ENCODE peak calls at places on chromosomes 13 and 19, in seven cellular contexts. One of them, this sample, is unnamed.

GRCh38 chr13:42612021-42612765 is 38.2 kb downstream of the TNFSF11 start:
- DNase-seq in EH: no peak
- DNase-seq in cardiac muscle cell: no peak
- DNase-seq in kidney glomerular epithelial cell: no peak
- DNase-seq in MCF 10A: peak
- DNase-seq in SHP77: no peak
- DNase-seq in amniotic stem cell: no peak
- DNase-seq in this sample: no peak

GRCh38 chr13:95237310-95237870 is 63.9 kb downstream of the ABCC4 start:
- DNase-seq in kidney glomerular epithelial cell: no peak
- DNase-seq in EH: no peak
- DNase-seq in amniotic stem cell: no peak
- DNase-seq in SHP77: no peak
- DNase-seq in MCF 10A: no peak
- DNase-seq in cardiac muscle cell: no peak
- DNase-seq in this sample: no peak

GRCh38 chr19:48746738-48747575 is at the start of gene IZUMO1:
- DNase-seq in MCF 10A: no peak
- DNase-seq in cardiac muscle cell: peak
- DNase-seq in SHP77: no peak
- DNase-seq in amniotic stem cell: peak
- DNase-seq in kidney glomerular epithelial cell: peak
- DNase-seq in EH: peak
- DNase-seq in this sample: peak

GRCh38 chr19:18414504-18415176 is 4.6 kb upstream of the SSBP4 start:
- DNase-seq in kidney glomerular epithelial cell: no peak
- DNase-seq in amniotic stem cell: no peak
- DNase-seq in MCF 10A: no peak
- DNase-seq in cardiac muscle cell: peak
- DNase-seq in EH: peak
- DNase-seq in SHP77: no peak
- DNase-seq in this sample: peak

GRCh38 chr19:55640577-55641375 is at the start of gene ZNF580:
- DNase-seq in kidney glomerular epithelial cell: peak
- DNase-seq in cardiac muscle cell: peak
- DNase-seq in SHP77: peak
- DNase-seq in EH: peak
- DNase-seq in amniotic stem cell: peak
- DNase-seq in MCF 10A: peak
- DNase-seq in this sample: peak

GRCh38 chr13:49071341-49071937 is 95.7 kb downstream of the FNDC3A start:
- DNase-seq in MCF 10A: no peak
- DNase-seq in SHP77: no peak
- DNase-seq in EH: peak
- DNase-seq in cardiac muscle cell: no peak
- DNase-seq in amniotic stem cell: no peak
- DNase-seq in kidney glomerular epithelial cell: no peak
- DNase-seq in this sample: no peak

GRCh38 chr19:10289836-10290438 is at the start of gene ICAM5:
- DNase-seq in MCF 10A: peak
- DNase-seq in amniotic stem cell: no peak
- DNase-seq in cardiac muscle cell: peak
- DNase-seq in kidney glomerular epithelial cell: no peak
- DNase-seq in EH: peak
- DNase-seq in SHP77: peak
- DNase-seq in this sample: no peak

GRCh38 chr13:29754486-29754806 is 96.0 kb downstream of the UBL3 start:
- DNase-seq in cardiac muscle cell: no peak
- DNase-seq in amniotic stem cell: no peak
- DNase-seq in EH: peak
- DNase-seq in MCF 10A: peak
- DNase-seq in SHP77: no peak
- DNase-seq in kidney glomerular epithelial cell: no peak
- DNase-seq in this sample: peak

GRCh38 chr13:113390874-113391497 is 27.1 kb upstream of the GRTP1 start:
- DNase-seq in EH: no peak
- DNase-seq in MCF 10A: no peak
- DNase-seq in SHP77: no peak
- DNase-seq in amniotic stem cell: no peak
- DNase-seq in kidney glomerular epithelial cell: no peak
- DNase-seq in cardiac muscle cell: no peak
- DNase-seq in this sample: no peak

GRCh38 chr13:39378293-39378692 is 224.7 kb downstream of the LHFPL6 start:
- DNase-seq in SHP77: no peak
- DNase-seq in kidney glomerular epithelial cell: no peak
- DNase-seq in cardiac muscle cell: no peak
- DNase-seq in EH: no peak
- DNase-seq in MCF 10A: no peak
- DNase-seq in amniotic stem cell: no peak
- DNase-seq in this sample: no peak

GRCh38 chr19:824885-825284 is 2.8 kb upstream of the AZU1 start:
- DNase-seq in amniotic stem cell: no peak
- DNase-seq in cardiac muscle cell: no peak
- DNase-seq in MCF 10A: no peak
- DNase-seq in EH: no peak
- DNase-seq in SHP77: no peak
- DNase-seq in kidney glomerular epithelial cell: no peak
- DNase-seq in this sample: no peak

GRCh38 chr19:52138614-52139290 is 986 bp downstream of the ZNF616 start:
- DNase-seq in cardiac muscle cell: peak
- DNase-seq in EH: peak
- DNase-seq in SHP77: peak
- DNase-seq in kidney glomerular epithelial cell: peak
- DNase-seq in amniotic stem cell: no peak
- DNase-seq in MCF 10A: peak
- DNase-seq in this sample: no peak

GRCh38 chr19:51015691-51016267 is 3.7 kb downstream of the KLK10 start:
- DNase-seq in SHP77: no peak
- DNase-seq in EH: no peak
- DNase-seq in MCF 10A: no peak
- DNase-seq in kidney glomerular epithelial cell: no peak
- DNase-seq in cardiac muscle cell: no peak
- DNase-seq in amniotic stem cell: no peak
- DNase-seq in this sample: no peak

GRCh38 chr19:28737021-28737525 is 475.9 kb downstream of the UQCRFS1 start:
- DNase-seq in kidney glomerular epithelial cell: peak
- DNase-seq in EH: peak
- DNase-seq in MCF 10A: no peak
- DNase-seq in SHP77: peak
- DNase-seq in amniotic stem cell: peak
- DNase-seq in cardiac muscle cell: peak
- DNase-seq in this sample: peak

This sample was measured in renal cortical epithelial cell.